ENCODE peak calls at places on chromosomes 1 and 21, in six cellular contexts. One of them, this sample, is unnamed.
A peak's percentile ranks its signal among the peaks of the same experiment; 100 is the strongest.

GRCh38 chr1:41255978-41256377 is 13.9 kb upstream of the SCMH1 start:
- DNase-seq in colonic mucosa: no peak
- DNase-seq in stimulated activated naive CD4-positive, alpha-beta T cell: no peak
- DNase-seq in activated gamma-delta T cell: no peak
- DNase-seq in left ventricle myocardium superior: no peak
- DNase-seq in HT1080: no peak
- DNase-seq in this sample: no peak

GRCh38 chr1:76866566-76866965 is 714 bp upstream of the ST6GALNAC5 start:
- DNase-seq in activated gamma-delta T cell: no peak
- DNase-seq in colonic mucosa: no peak
- DNase-seq in HT1080: no peak
- DNase-seq in left ventricle myocardium superior: no peak
- DNase-seq in stimulated activated naive CD4-positive, alpha-beta T cell: no peak
- DNase-seq in this sample: no peak

GRCh38 chr1:99707535-99708142 is 58.8 kb downstream of the FRRS1 start:
- DNase-seq in activated gamma-delta T cell: no peak
- DNase-seq in stimulated activated naive CD4-positive, alpha-beta T cell: peak; percentile 7
- DNase-seq in left ventricle myocardium superior: peak; percentile 69
- DNase-seq in HT1080: peak; percentile 59
- DNase-seq in colonic mucosa: peak; percentile 74
- DNase-seq in this sample: peak; percentile 69

GRCh38 chr1:151399890-151400235 is 490 bp downstream of the PSMB4 start:
- DNase-seq in left ventricle myocardium superior: no peak
- DNase-seq in activated gamma-delta T cell: no peak
- DNase-seq in colonic mucosa: no peak
- DNase-seq in HT1080: no peak
- DNase-seq in stimulated activated naive CD4-positive, alpha-beta T cell: no peak
- DNase-seq in this sample: peak; percentile 42

GRCh38 chr21:26756491-26757159 is 88.6 kb downstream of the ADAMTS1 start:
- DNase-seq in stimulated activated naive CD4-positive, alpha-beta T cell: no peak
- DNase-seq in left ventricle myocardium superior: no peak
- DNase-seq in HT1080: peak; percentile 13
- DNase-seq in colonic mucosa: no peak
- DNase-seq in activated gamma-delta T cell: no peak
- DNase-seq in this sample: no peak

GRCh38 chr1:181097242-181097641 is 8.7 kb downstream of the IER5 start:
- DNase-seq in HT1080: no peak
- DNase-seq in left ventricle myocardium superior: no peak
- DNase-seq in colonic mucosa: no peak
- DNase-seq in stimulated activated naive CD4-positive, alpha-beta T cell: no peak
- DNase-seq in activated gamma-delta T cell: no peak
- DNase-seq in this sample: no peak

GRCh38 chr1:23896491-23896890 is 16.7 kb downstream of the CNR2 start:
- DNase-seq in stimulated activated naive CD4-positive, alpha-beta T cell: peak; percentile 37
- DNase-seq in colonic mucosa: no peak
- DNase-seq in left ventricle myocardium superior: no peak
- DNase-seq in activated gamma-delta T cell: no peak
- DNase-seq in HT1080: no peak
- DNase-seq in this sample: no peak

GRCh38 chr1:23543707-23544443 is 12.8 kb upstream of the E2F2 start:
- DNase-seq in activated gamma-delta T cell: no peak
- DNase-seq in HT1080: peak; percentile 34
- DNase-seq in left ventricle myocardium superior: no peak
- DNase-seq in colonic mucosa: no peak
- DNase-seq in stimulated activated naive CD4-positive, alpha-beta T cell: no peak
- DNase-seq in this sample: no peak

GRCh38 chr1:153404768-153405167 is 11.6 kb upstream of the S100A7A start:
- DNase-seq in left ventricle myocardium superior: peak; percentile 61
- DNase-seq in colonic mucosa: peak; percentile 61
- DNase-seq in HT1080: peak; percentile 51
- DNase-seq in activated gamma-delta T cell: no peak
- DNase-seq in stimulated activated naive CD4-positive, alpha-beta T cell: peak; percentile 56
- DNase-seq in this sample: peak; percentile 57

GRCh38 chr1:1022322-1023090 is 2.6 kb downstream of the AGRN start:
- DNase-seq in activated gamma-delta T cell: no peak
- DNase-seq in colonic mucosa: no peak
- DNase-seq in HT1080: no peak
- DNase-seq in left ventricle myocardium superior: no peak
- DNase-seq in stimulated activated naive CD4-positive, alpha-beta T cell: no peak
- DNase-seq in this sample: no peak

This sample was measured in NB4.